ENCODE peak calls at places on chromosomes 4 and X, in four cellular contexts. W, R, L and G are unnamed samples.
A peak's percentile ranks its signal among the peaks of the same experiment; 100 is the strongest.

GRCh38 chrX:119479845-119480244 is 11.6 kb downstream of the SLC25A5 start:
- DNase-seq in R (no peak), L (no peak), W (no peak), G (peak; percentile 82)

GRCh38 chr4:153438916-153439756 is 27.0 kb upstream of the TMEM131L start:
- DNase-seq in L (peak; percentile 81), R (no peak), W (no peak), G (no peak)

GRCh38 chr4:139857021-139857420 is 191.4 kb downstream of the MGST2 start:
- DNase-seq in L (no peak), R (no peak), W (no peak), G (no peak)

GRCh38 chr4:174420317-174420716 is 102.0 kb downstream of the HPGD start:
- DNase-seq in W (no peak), L (no peak), R (no peak), G (no peak)

GRCh38 chr4:161850631-161851030 is 313.2 kb downstream of the FSTL5 start:
- DNase-seq in L (no peak), R (no peak), W (no peak), G (no peak)

GRCh38 chr4:107760281-107760947 is 40.4 kb upstream of the PAPSS1 start:
- DNase-seq in L (no peak), W (peak; percentile 45), R (peak; percentile 28), G (peak; percentile 74)

GRCh38 chr4:108336076-108336475 is 167.3 kb upstream of the LEF1 start:
- DNase-seq in L (no peak), W (no peak), R (no peak), G (peak; percentile 72)

GRCh38 chr4:35952751-35953150 is 291.6 kb downstream of the ARAP2 start:
- DNase-seq in R (no peak), L (no peak), W (no peak), G (no peak)

GRCh38 chr4:186146443-186146842 is 41.9 kb downstream of the FAM149A start:
- DNase-seq in R (no peak), L (no peak), W (no peak), G (no peak)

GRCh38 chr4:38111024-38111423 is 150.8 kb downstream of the PTTG2 start:
- DNase-seq in R (no peak), L (no peak), W (no peak), G (no peak)
- TF ChIP-seq CTCF in R (no peak), L (no peak), W (no peak), G (no peak)

GRCh38 chr4:26410385-26411293 is 79.6 kb downstream of the CCKAR start:
- DNase-seq in W (peak; percentile 78), L (peak; percentile 65), R (no peak), G (peak; percentile 63)

GRCh38 chr4:26418850-26419249 is 71.4 kb downstream of the CCKAR start:
- DNase-seq in R (no peak), W (no peak), L (no peak), G (no peak)

GRCh38 chr4:26412381-26413372 is 77.6 kb downstream of the CCKAR start:
- DNase-seq in W (no peak), R (peak; percentile 64), L (no peak), G (peak; percentile 26)

GRCh38 chr4:26418107-26418506 is 72.2 kb downstream of the CCKAR start:
- DNase-seq in L (no peak), W (no peak), R (no peak), G (no peak)

DNA sequence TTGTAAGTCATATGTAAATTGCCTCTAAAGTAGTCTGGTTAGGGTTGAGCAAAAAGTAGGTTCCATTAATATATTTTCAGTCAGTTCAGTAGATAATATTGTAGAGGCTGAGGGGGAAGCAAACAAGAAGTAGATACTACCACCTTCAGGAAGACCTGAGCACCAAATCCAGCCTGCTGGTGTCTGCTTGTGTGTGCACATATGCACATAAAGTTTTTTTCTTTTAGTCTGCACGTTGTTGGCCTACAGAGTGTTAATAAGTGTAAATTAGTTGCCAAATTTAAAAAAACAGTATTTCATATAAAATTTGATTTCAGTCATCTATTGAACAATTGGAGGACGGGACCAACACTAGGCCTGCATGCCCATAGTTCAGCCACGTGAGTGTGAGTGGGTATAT is 76.7 kb downstream of the CCKAR start:
- DNase-seq in W (no peak), L (no peak), R (no peak), G (no peak)
- TF ChIP-seq CTCF in W (no peak), L (peak; percentile 44), R (no peak), G (no peak)

GRCh38 chr4:68577590-68577989 is 1.5 kb upstream of the UGT2B17 start:
- DNase-seq in R (no peak), L (no peak), W (no peak), G (no peak)
- TF ChIP-seq CTCF in R (no peak), L (peak; percentile 53), W (no peak), G (no peak)

DNA sequence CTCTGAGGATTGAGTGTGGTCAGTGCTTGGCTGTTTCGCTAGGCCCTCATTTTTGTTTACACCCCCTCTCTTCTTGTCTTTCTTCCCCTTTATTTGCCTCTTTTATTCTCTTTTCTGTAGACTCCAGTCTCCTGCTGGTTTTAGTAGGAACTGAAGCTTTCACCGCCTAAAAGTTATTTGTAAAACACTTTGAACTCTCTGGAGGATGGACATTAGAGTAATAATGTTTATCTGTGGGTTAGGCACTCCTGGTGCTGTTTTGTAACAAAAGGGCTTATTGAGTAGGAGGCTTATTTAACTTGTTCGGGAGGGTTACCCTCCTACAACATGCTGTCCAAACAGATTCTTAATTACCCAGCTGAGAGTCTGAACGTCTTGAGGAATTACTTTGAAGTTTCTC is 1.6 kb upstream of the ARHGAP10 start:
- DNase-seq in W (no peak), R (no peak), L (no peak), G (no peak)
- TF ChIP-seq CTCF in W (peak; percentile 3), R (no peak), L (no peak), G (no peak)

GRCh38 chr4:182807841-182808548 is 109.2 kb downstream of the DCTD start:
- DNase-seq in R (no peak), L (no peak), W (no peak), G (no peak)

GRCh38 chr4:182808673-182809416 is 108.3 kb downstream of the DCTD start:
- DNase-seq in R (no peak), W (peak; percentile 24), L (no peak), G (peak; percentile 44)

GRCh38 chr4:182807346-182807745 is 109.8 kb downstream of the DCTD start:
- DNase-seq in R (no peak), L (no peak), W (no peak), G (no peak)

GRCh38 chr4:182810103-182810605 is 107.0 kb downstream of the DCTD start:
- DNase-seq in L (no peak), R (no peak), W (no peak), G (no peak)

GRCh38 chr4:182809417-182810102 is 107.6 kb downstream of the DCTD start:
- DNase-seq in R (no peak), W (peak; percentile 11), L (no peak), G (no peak)
- TF ChIP-seq CTCF in R (no peak), W (peak; percentile 30), L (peak; percentile 30), G (no peak)

GRCh38 chr4:172543249-172543648 is 625.4 kb upstream of the GALNT7 start:
- DNase-seq in R (no peak), W (no peak), L (peak; percentile 17), G (no peak)
- TF ChIP-seq CTCF in R (no peak), W (no peak), L (peak; percentile 73), G (no peak)